ENCODE peak calls at places on chromosome 5, in ten cellular contexts. M is lower leg skin, F is mucosa of descending colon, Q is adrenal gland, Z is foreskin fibroblast, Y is cardiac fibroblast, P is astrocyte, B is progenitor cell of endocrine pancreas, N is mesothelial cell of epicardium, A is endothelial cell. H is an unnamed sample.

GRCh38 chr5:132334812-132335211 is 34.7 kb upstream of the SLC22A5 start:
- DNase-seq in M (no peak), F (no peak), Q (no peak), Z (no peak), Y (no peak), P (peak), B (no peak), N (no peak), A (no peak), H (no peak)

GRCh38 chr5:110414360-110414759 is 312.1 kb downstream of the TMEM232 start:
- DNase-seq in M (no peak), F (no peak), Q (no peak), Z (peak), Y (peak), P (peak), B (no peak), N (no peak), A (no peak), H (no peak)

GRCh38 chr5:78499485-78499884 is 139.1 kb downstream of the SCAMP1 start:
- DNase-seq in M (no peak), F (no peak), Q (no peak), Z (no peak), Y (no peak), P (no peak), B (no peak), N (no peak), A (no peak), H (no peak)

GRCh38 chr5:68137451-68138190 is 77.9 kb upstream of the PIK3R1 start:
- DNase-seq in M (no peak), F (no peak), Q (no peak), Z (peak), Y (no peak), P (peak), B (no peak), N (no peak), A (no peak), H (no peak)

GRCh38 chr5:6408627-6409446 is 30.5 kb upstream of the MED10 start:
- DNase-seq in M (peak), F (no peak), Q (no peak), Z (no peak), Y (peak), P (peak), B (no peak), N (no peak), A (no peak), H (no peak)

GRCh38 chr5:57653636-57654290 is 171.2 kb upstream of the ACTBL2 start:
- DNase-seq in M (no peak), F (no peak), Q (no peak), Z (no peak), Y (no peak), P (no peak), B (no peak), N (no peak), A (no peak), H (no peak)

GRCh38 chr5:137186759-137187461 is 312.2 kb downstream of the SPOCK1 start:
- DNase-seq in M (no peak), F (no peak), Q (peak), Z (peak), Y (peak), P (peak), B (no peak), N (no peak), A (no peak), H (no peak)

GRCh38 chr5:88702328-88702727 is 180.7 kb downstream of the MEF2C start:
- DNase-seq in M (no peak), F (no peak), Q (no peak), Z (no peak), Y (no peak), P (no peak), B (no peak), N (no peak), A (no peak), H (no peak)

GRCh38 chr5:36180556-36181350 is 28.8 kb downstream of the SKP2 start:
- DNase-seq in M (no peak), F (no peak), Q (no peak), Z (no peak), Y (no peak), P (no peak), B (no peak), N (no peak), A (no peak), H (no peak)

GRCh38 chr5:73266925-73267775 is 94.2 kb downstream of the TMEM174 start:
- DNase-seq in M (no peak), F (no peak), Q (no peak), Z (peak), Y (no peak), P (no peak), B (no peak), N (peak), A (no peak), H (no peak)

GRCh38 chr5:112684121-112684520 is 53.6 kb upstream of the APC start:
- DNase-seq in M (no peak), F (no peak), Q (no peak), Z (no peak), Y (no peak), P (no peak), B (no peak), N (no peak), A (no peak), H (no peak)

GRCh38 chr5:126780165-126780827 is 3.4 kb downstream of the LMNB1 start:
- DNase-seq in M (no peak), F (peak), Q (peak), Z (peak), Y (peak), P (peak), B (no peak), N (no peak), A (peak), H (no peak)

DNA sequence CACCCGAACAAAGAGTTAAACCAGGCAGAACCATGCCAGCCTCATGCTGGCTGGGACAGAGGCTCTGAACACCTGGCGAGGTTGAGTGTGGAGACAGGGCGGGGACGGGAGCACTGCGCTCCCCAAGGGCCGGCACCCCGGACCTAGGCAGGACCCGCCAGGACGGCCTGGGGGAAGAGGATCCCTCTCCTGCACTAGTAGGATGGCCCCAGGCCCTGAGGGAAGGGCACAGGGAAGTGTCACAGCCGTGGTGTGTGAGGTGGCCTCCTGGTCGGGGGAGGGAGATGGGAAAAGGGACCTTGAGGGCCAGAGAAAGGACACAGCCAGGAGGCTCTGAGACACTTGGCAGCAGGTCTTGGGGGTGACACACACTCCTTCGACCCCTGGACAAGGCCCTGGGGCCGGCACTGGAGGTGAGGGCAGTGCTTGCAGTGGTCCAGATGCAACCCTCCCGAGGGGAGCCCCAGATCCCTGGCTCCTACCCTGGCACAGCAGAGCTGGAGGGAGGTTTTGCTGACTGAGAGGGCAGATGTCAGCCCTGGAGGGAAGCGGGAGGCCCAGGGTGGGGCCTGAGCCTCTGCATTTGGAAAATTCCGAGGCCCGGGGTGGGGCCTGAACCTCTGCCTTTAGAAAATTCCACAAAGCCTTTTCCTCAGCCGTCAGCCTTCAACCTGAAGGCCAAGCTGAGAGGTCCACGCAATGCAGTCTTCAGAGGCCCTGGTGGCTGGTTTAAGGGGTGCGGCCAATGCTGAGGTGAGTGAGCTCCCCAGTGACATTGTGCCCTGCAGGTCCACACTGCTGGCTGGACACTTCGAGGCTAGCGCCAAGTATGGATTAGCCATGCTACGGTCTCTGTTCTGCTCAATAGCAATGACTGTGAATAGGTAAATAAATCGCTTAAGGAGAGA is 24.8 kb upstream of the TERT start:
- DNase-seq in M (peak), F (no peak), Q (no peak), Z (no peak), Y (no peak), P (no peak), B (no peak), N (no peak), A (no peak), H (no peak)
- TF ChIP-seq CTCF in M (no peak), F (no peak), Q (no peak), Z (no peak), Y (no peak), P (no peak), B (peak), N (no peak), A (no peak), H (peak)

DNA sequence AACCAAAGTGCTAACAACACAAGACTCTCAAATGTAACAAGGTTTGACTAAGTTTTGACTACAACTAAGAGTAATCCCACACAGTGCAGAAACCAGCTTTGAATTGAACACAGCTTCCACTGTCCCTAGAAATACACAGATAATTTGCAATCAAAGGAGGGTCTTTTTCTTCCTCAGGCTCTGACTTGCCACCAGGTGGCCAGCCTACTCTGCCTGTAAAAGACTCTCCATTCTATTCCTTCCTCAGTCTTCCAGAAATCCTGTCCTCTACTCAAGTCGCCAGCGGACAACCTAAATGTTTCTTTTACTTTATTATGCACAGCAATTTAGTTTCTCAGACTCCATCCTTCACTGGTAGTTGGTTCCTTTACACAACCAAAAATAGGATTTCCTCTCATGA is 32.2 kb upstream of the MCTP1 start:
- DNase-seq in M (no peak), F (no peak), Q (no peak), Z (no peak), Y (no peak), P (no peak), B (no peak), N (no peak), A (no peak), H (no peak)
- TF ChIP-seq CTCF in M (no peak), F (no peak), Q (no peak), Z (no peak), Y (peak), P (no peak), B (peak), N (no peak), A (peak), H (peak)

GRCh38 chr5:92676120-92676838 is 904.7 kb downstream of the NR2F1-AS1 start:
- DNase-seq in M (no peak), F (no peak), Q (no peak), Z (no peak), Y (no peak), P (no peak), B (no peak), N (no peak), A (no peak), H (no peak)

GRCh38 chr5:92676839-92677197 is 904.2 kb downstream of the NR2F1-AS1 start:
- DNase-seq in M (no peak), F (no peak), Q (no peak), Z (no peak), Y (no peak), P (no peak), B (no peak), N (no peak), A (no peak), H (no peak)

GRCh38 chr5:92674322-92674721 is 906.7 kb downstream of the NR2F1-AS1 start:
- DNase-seq in M (no peak), F (no peak), Q (no peak), Z (no peak), Y (no peak), P (no peak), B (no peak), N (no peak), A (no peak), H (no peak)

GRCh38 chr5:92678576-92679105 is 902.4 kb downstream of the NR2F1-AS1 start:
- DNase-seq in M (no peak), F (no peak), Q (no peak), Z (peak), Y (peak), P (no peak), B (no peak), N (no peak), A (no peak), H (no peak)
- TF ChIP-seq CTCF in M (no peak), F (no peak), Q (no peak), Z (peak), Y (peak), P (no peak), B (peak), N (no peak), A (no peak), H (no peak)

GRCh38 chr5:64040496-64040895 is 78.3 kb upstream of the HTR1A start:
- DNase-seq in M (no peak), F (no peak), Q (no peak), Z (no peak), Y (no peak), P (no peak), B (no peak), N (no peak), A (no peak), H (no peak)
- TF ChIP-seq CTCF in M (no peak), F (no peak), Q (no peak), Z (no peak), Y (no peak), P (no peak), B (no peak), N (no peak), A (no peak), H (no peak)

GRCh38 chr5:144394036-144394435 is 223.4 kb downstream of the KCTD16 start:
- DNase-seq in M (no peak), F (no peak), Q (no peak), Z (no peak), Y (no peak), P (no peak), B (no peak), N (no peak), A (no peak), H (no peak)
- TF ChIP-seq CTCF in M (no peak), F (no peak), Q (no peak), Z (no peak), Y (no peak), P (no peak), B (no peak), N (no peak), A (no peak), H (no peak)

GRCh38 chr5:62348723-62349481 is 42.9 kb downstream of the KIF2A start:
- DNase-seq in M (no peak), F (no peak), Q (no peak), Z (no peak), Y (no peak), P (no peak), B (no peak), N (no peak), A (no peak), H (no peak)

GRCh38 chr5:62354028-62354874 is 48.2 kb downstream of the KIF2A start:
- DNase-seq in M (no peak), F (peak), Q (no peak), Z (peak), Y (peak), P (peak), B (no peak), N (no peak), A (no peak), H (no peak)
- TF ChIP-seq CTCF in M (no peak), F (no peak), Q (peak), Z (peak), Y (peak), P (peak), B (peak), N (peak), A (peak), H (peak)

H was measured in glutamatergic neuron.